ENCODE peak calls at places on chromosomes 6 and 20, in seven cellular contexts. One of them, this sample, is unnamed.

GRCh38 chr6:101397199-101397598 is 3.7 kb downstream of the GRIK2 start:
- DNase-seq in left lung: no peak
- DNase-seq in pancreas: no peak
- DNase-seq in prostate gland: no peak
- DNase-seq in fibroblast of lung: peak; percentile 20
- DNase-seq in tibial artery: no peak
- DNase-seq in DND-41: no peak
- DNase-seq in this sample: no peak

GRCh38 chr6:16540804-16541752 is 220.2 kb downstream of the ATXN1 start:
- DNase-seq in left lung: no peak
- DNase-seq in pancreas: no peak
- DNase-seq in prostate gland: no peak
- DNase-seq in fibroblast of lung: peak; percentile 21
- DNase-seq in tibial artery: peak; percentile 56
- DNase-seq in DND-41: no peak
- DNase-seq in this sample: peak; percentile 35

GRCh38 chr6:47478233-47479155 is 905 bp downstream of the CD2AP start:
- DNase-seq in left lung: no peak
- DNase-seq in pancreas: no peak
- DNase-seq in prostate gland: peak; percentile 19
- DNase-seq in fibroblast of lung: peak; percentile 36
- DNase-seq in tibial artery: peak; percentile 22
- DNase-seq in DND-41: no peak
- DNase-seq in this sample: peak; percentile 38

GRCh38 chr6:134368670-134369069 is 50.8 kb upstream of the SGK1 start:
- DNase-seq in left lung: no peak
- DNase-seq in pancreas: no peak
- DNase-seq in prostate gland: no peak
- DNase-seq in fibroblast of lung: no peak
- DNase-seq in tibial artery: no peak
- DNase-seq in DND-41: no peak
- DNase-seq in this sample: no peak

GRCh38 chr20:60192351-60192750 is 234.1 kb downstream of the CDH26 start:
- DNase-seq in left lung: no peak
- DNase-seq in pancreas: no peak
- DNase-seq in prostate gland: no peak
- DNase-seq in fibroblast of lung: no peak
- DNase-seq in tibial artery: no peak
- DNase-seq in DND-41: no peak
- DNase-seq in this sample: no peak

GRCh38 chr6:121600389-121601233 is 165.2 kb downstream of the GJA1 start:
- DNase-seq in left lung: no peak
- DNase-seq in pancreas: no peak
- DNase-seq in prostate gland: no peak
- DNase-seq in fibroblast of lung: no peak
- DNase-seq in tibial artery: no peak
- DNase-seq in DND-41: no peak
- DNase-seq in this sample: no peak

GRCh38 chr6:63121166-63121565 is 90.1 kb upstream of the FKBP1C start:
- DNase-seq in left lung: no peak
- DNase-seq in pancreas: no peak
- DNase-seq in prostate gland: no peak
- DNase-seq in fibroblast of lung: no peak
- DNase-seq in tibial artery: no peak
- DNase-seq in DND-41: no peak
- DNase-seq in this sample: no peak

GRCh38 chr20:49976542-49976941 is 6.2 kb upstream of the SNAI1 start:
- DNase-seq in left lung: no peak
- DNase-seq in pancreas: no peak
- DNase-seq in prostate gland: no peak
- DNase-seq in fibroblast of lung: peak; percentile 37
- DNase-seq in tibial artery: no peak
- DNase-seq in DND-41: no peak
- DNase-seq in this sample: no peak

GRCh38 chr6:28922841-28923317 is 906 bp downstream of the TRIM27 start:
- DNase-seq in left lung: peak; percentile 63
- DNase-seq in pancreas: peak; percentile 46
- DNase-seq in prostate gland: peak; percentile 29
- DNase-seq in fibroblast of lung: peak; percentile 47
- DNase-seq in tibial artery: peak; percentile 41
- DNase-seq in DND-41: peak; percentile 55
- DNase-seq in this sample: peak; percentile 68

GRCh38 chr6:20946037-20946436 is 411.8 kb downstream of the CDKAL1 start:
- DNase-seq in left lung: no peak
- DNase-seq in pancreas: no peak
- DNase-seq in prostate gland: no peak
- DNase-seq in fibroblast of lung: peak; percentile 71
- DNase-seq in tibial artery: no peak
- DNase-seq in DND-41: peak; percentile 22
- DNase-seq in this sample: peak; percentile 38

GRCh38 chr6:88536056-88536455 is 369.9 kb upstream of the CNR1 start:
- DNase-seq in left lung: no peak
- DNase-seq in pancreas: no peak
- DNase-seq in prostate gland: no peak
- DNase-seq in fibroblast of lung: no peak
- DNase-seq in tibial artery: no peak
- DNase-seq in DND-41: no peak
- DNase-seq in this sample: no peak

GRCh38 chr6:130322673-130323268 is 43.0 kb upstream of the TMEM200A start:
- DNase-seq in left lung: no peak
- DNase-seq in pancreas: peak; percentile 29
- DNase-seq in prostate gland: peak; percentile 20
- DNase-seq in fibroblast of lung: peak; percentile 65
- DNase-seq in tibial artery: peak; percentile 28
- DNase-seq in DND-41: peak; percentile 61
- DNase-seq in this sample: peak; percentile 84

GRCh38 chr6:135322427-135323201 is 141.5 kb downstream of the MYB start:
- DNase-seq in left lung: no peak
- DNase-seq in pancreas: no peak
- DNase-seq in prostate gland: no peak
- DNase-seq in fibroblast of lung: no peak
- DNase-seq in tibial artery: no peak
- DNase-seq in DND-41: peak; percentile 77
- DNase-seq in this sample: no peak

GRCh38 chr20:3795511-3796468 is at the start of gene CDC25B:
- DNase-seq in left lung: peak; percentile 95
- DNase-seq in pancreas: peak; percentile 93
- DNase-seq in prostate gland: peak; percentile 90
- DNase-seq in fibroblast of lung: peak; percentile 87
- DNase-seq in tibial artery: peak; percentile 97
- DNase-seq in DND-41: peak; percentile 98
- DNase-seq in this sample: peak; percentile 94

GRCh38 chr6:149140137-149140909 is 177.2 kb upstream of the TAB2 start:
- DNase-seq in left lung: no peak
- DNase-seq in pancreas: no peak
- DNase-seq in prostate gland: no peak
- DNase-seq in fibroblast of lung: no peak
- DNase-seq in tibial artery: no peak
- DNase-seq in DND-41: peak; percentile 29
- DNase-seq in this sample: peak; percentile 29

GRCh38 chr6:42300701-42301100 is 83.0 kb upstream of the MRPS10 start:
- DNase-seq in left lung: no peak
- DNase-seq in pancreas: no peak
- DNase-seq in prostate gland: no peak
- DNase-seq in fibroblast of lung: no peak
- DNase-seq in tibial artery: no peak
- DNase-seq in DND-41: no peak
- DNase-seq in this sample: no peak

GRCh38 chr6:112014483-112014882 is 39.4 kb upstream of the CCN6 start:
- DNase-seq in left lung: no peak
- DNase-seq in pancreas: no peak
- DNase-seq in prostate gland: no peak
- DNase-seq in fibroblast of lung: peak; percentile 90
- DNase-seq in tibial artery: no peak
- DNase-seq in DND-41: no peak
- DNase-seq in this sample: no peak

GRCh38 chr6:156774872-156775405 is 2.2 kb upstream of the ARID1B start:
- DNase-seq in left lung: no peak
- DNase-seq in pancreas: no peak
- DNase-seq in prostate gland: peak; percentile 15
- DNase-seq in fibroblast of lung: no peak
- DNase-seq in tibial artery: no peak
- DNase-seq in DND-41: no peak
- DNase-seq in this sample: no peak

GRCh38 chr20:53739799-53740785 is 146.5 kb upstream of the ZNF217 start:
- DNase-seq in left lung: no peak
- DNase-seq in pancreas: no peak
- DNase-seq in prostate gland: no peak
- DNase-seq in fibroblast of lung: peak; percentile 54
- DNase-seq in tibial artery: no peak
- DNase-seq in DND-41: no peak
- DNase-seq in this sample: peak; percentile 45

GRCh38 chr6:144613859-144614258 is 328.7 kb downstream of the UTRN start:
- DNase-seq in left lung: no peak
- DNase-seq in pancreas: no peak
- DNase-seq in prostate gland: no peak
- DNase-seq in fibroblast of lung: no peak
- DNase-seq in tibial artery: no peak
- DNase-seq in DND-41: no peak
- DNase-seq in this sample: no peak
- H3K4me1 ChIP-seq in left lung: no peaks in the 10 kb centered on the region
- H3K4me1 ChIP-seq in pancreas: no peaks in the 10 kb centered on the region
- H3K4me1 ChIP-seq in prostate gland: no peaks in the 10 kb centered on the region
- H3K4me1 ChIP-seq in fibroblast of lung: no peaks in the 10 kb centered on the region
- H3K4me1 ChIP-seq in tibial artery: no peaks in the 10 kb centered on the region
- H3K4me1 ChIP-seq in DND-41: no peaks in the 10 kb centered on the region
- H3K4me1 ChIP-seq in this sample: peaks cover 5% of the 10 kb centered on the region

GRCh38 chr6:124400600-124400999 is 561.6 kb upstream of the RNF217 start:
- DNase-seq in left lung: no peak
- DNase-seq in pancreas: no peak
- DNase-seq in prostate gland: no peak
- DNase-seq in fibroblast of lung: no peak
- DNase-seq in tibial artery: no peak
- DNase-seq in DND-41: no peak
- DNase-seq in this sample: peak; percentile 6
- TF ChIP-seq CTCF in left lung: no peak
- TF ChIP-seq CTCF in pancreas: no peak
- TF ChIP-seq CTCF in prostate gland: no peak
- TF ChIP-seq CTCF in fibroblast of lung: no peak
- TF ChIP-seq CTCF in tibial artery: no peak
- TF ChIP-seq CTCF in DND-41: no peak
- TF ChIP-seq CTCF in this sample: no peak

DNA sequence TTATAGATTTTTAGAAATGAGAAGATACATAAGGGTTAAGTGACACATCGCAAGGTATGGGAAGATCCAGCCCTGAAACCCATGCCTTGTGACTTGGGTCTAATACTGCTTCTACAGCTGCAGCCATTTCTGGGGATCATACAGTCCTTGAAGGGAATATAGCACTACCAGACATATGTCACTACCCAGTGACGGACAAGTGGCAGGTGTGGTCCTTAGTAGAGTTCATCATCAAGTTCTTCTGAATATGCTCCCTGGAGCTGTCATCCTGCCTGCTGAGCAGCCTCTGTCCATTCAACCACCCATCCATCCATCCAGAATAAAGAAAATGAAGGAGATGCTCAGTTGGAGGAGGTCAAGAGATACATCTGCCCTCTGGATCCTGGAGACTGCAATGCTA is 118.6 kb upstream of the ASF1A start:
- DNase-seq in left lung: no peak
- DNase-seq in pancreas: no peak
- DNase-seq in prostate gland: no peak
- DNase-seq in fibroblast of lung: no peak
- DNase-seq in tibial artery: no peak
- DNase-seq in DND-41: no peak
- DNase-seq in this sample: no peak
- H3K4me1 ChIP-seq in left lung: no peaks in the 10 kb centered on the region
- H3K4me1 ChIP-seq in pancreas: no peaks in the 10 kb centered on the region
- H3K4me1 ChIP-seq in prostate gland: no peaks in the 10 kb centered on the region
- H3K4me1 ChIP-seq in fibroblast of lung: no peaks in the 10 kb centered on the region
- H3K4me1 ChIP-seq in tibial artery: peaks cover 4% of the 10 kb centered on the region
- H3K4me1 ChIP-seq in DND-41: peaks cover 4% of the 10 kb centered on the region
- H3K4me1 ChIP-seq in this sample: peaks cover 7% of the 10 kb centered on the region

GRCh38 chr6:13328076-13328874 is at the start of gene TBC1D7:
- DNase-seq in left lung: peak; percentile 94
- DNase-seq in pancreas: peak; percentile 87
- DNase-seq in prostate gland: peak; percentile 89
- DNase-seq in fibroblast of lung: peak; percentile 88
- DNase-seq in tibial artery: peak; percentile 90
- DNase-seq in DND-41: peak; percentile 95
- DNase-seq in this sample: peak; percentile 92
- TF ChIP-seq CTCF in left lung: no peak
- TF ChIP-seq CTCF in pancreas: no peak
- TF ChIP-seq CTCF in prostate gland: no peak
- TF ChIP-seq CTCF in fibroblast of lung: no peak
- TF ChIP-seq CTCF in tibial artery: peak; percentile 21
- TF ChIP-seq CTCF in DND-41: peak; percentile 32
- TF ChIP-seq CTCF in this sample: peak; percentile 18

GRCh38 chr6:110039996-110040383 is 61.9 kb downstream of the GPR6 start:
- DNase-seq in left lung: no peak
- DNase-seq in pancreas: no peak
- DNase-seq in prostate gland: no peak
- DNase-seq in fibroblast of lung: peak; percentile 12
- DNase-seq in tibial artery: no peak
- DNase-seq in DND-41: peak; percentile 56
- DNase-seq in this sample: peak; percentile 37

GRCh38 chr6:110040716-110041115 is 62.6 kb downstream of the GPR6 start:
- DNase-seq in left lung: no peak
- DNase-seq in pancreas: no peak
- DNase-seq in prostate gland: no peak
- DNase-seq in fibroblast of lung: no peak
- DNase-seq in tibial artery: no peak
- DNase-seq in DND-41: no peak
- DNase-seq in this sample: no peak

GRCh38 chr6:110041149-110041548 is 63.0 kb downstream of the GPR6 start:
- DNase-seq in left lung: no peak
- DNase-seq in pancreas: no peak
- DNase-seq in prostate gland: no peak
- DNase-seq in fibroblast of lung: no peak
- DNase-seq in tibial artery: no peak
- DNase-seq in DND-41: no peak
- DNase-seq in this sample: no peak

GRCh38 chr6:110037726-110038295 is 59.7 kb downstream of the GPR6 start:
- DNase-seq in left lung: no peak
- DNase-seq in pancreas: no peak
- DNase-seq in prostate gland: no peak
- DNase-seq in fibroblast of lung: no peak
- DNase-seq in tibial artery: no peak
- DNase-seq in DND-41: no peak
- DNase-seq in this sample: no peak

DNA sequence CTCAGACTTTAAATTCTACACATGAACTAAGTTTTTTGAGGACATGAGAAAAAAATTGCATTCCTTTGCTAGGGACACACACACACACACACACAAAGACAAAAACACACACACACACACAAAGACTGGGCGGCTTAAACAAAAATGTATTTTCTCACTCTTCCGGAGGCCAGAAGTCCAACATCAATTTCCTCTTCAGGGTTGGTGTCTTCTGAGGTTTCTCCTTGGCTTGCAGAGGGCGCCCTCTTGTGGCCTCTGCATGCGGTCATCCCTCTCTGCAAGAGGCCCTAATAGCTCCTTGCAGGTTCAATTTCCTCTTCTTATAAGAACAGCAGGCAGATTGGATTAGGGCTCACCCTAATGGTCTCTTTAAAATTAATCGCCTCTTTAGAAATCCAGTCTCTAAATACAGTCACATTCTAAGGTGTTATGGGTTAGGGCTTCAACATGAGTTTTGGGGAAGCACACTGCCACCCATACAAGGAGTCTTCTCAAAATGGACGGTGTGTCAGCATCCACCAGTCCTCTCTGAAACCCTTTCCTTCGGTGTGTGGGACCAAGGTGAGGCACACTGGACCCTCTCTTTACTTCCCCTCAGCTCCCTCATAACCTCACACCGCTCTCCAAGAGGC is 61.4 kb downstream of the GPR6 start:
- DNase-seq in left lung: peak; percentile 84
- DNase-seq in pancreas: peak; percentile 75
- DNase-seq in prostate gland: peak; percentile 80
- DNase-seq in fibroblast of lung: peak; percentile 80
- DNase-seq in tibial artery: peak; percentile 84
- DNase-seq in DND-41: peak; percentile 84
- DNase-seq in this sample: peak; percentile 87
- H3K4me1 ChIP-seq in left lung: peaks cover 3% of the 10 kb centered on the region
- H3K4me1 ChIP-seq in pancreas: no peaks in the 10 kb centered on the region
- H3K4me1 ChIP-seq in prostate gland: no peaks in the 10 kb centered on the region
- H3K4me1 ChIP-seq in fibroblast of lung: no peaks in the 10 kb centered on the region
- H3K4me1 ChIP-seq in tibial artery: peaks cover 8% of the 10 kb centered on the region
- H3K4me1 ChIP-seq in DND-41: peaks cover 21% of the 10 kb centered on the region
- H3K4me1 ChIP-seq in this sample: no peaks in the 10 kb centered on the region